ENCODE peak calls at places on chromosomes 4 and X, in six cellular contexts. E, O, R, N, Q and G are unnamed samples.

GRCh38 chr4:2417765-2418651 is at the start of gene ZFYVE28:
- DNase-seq in Q (peak), O (no peak), N (no peak), R (no peak), E (peak), G (no peak)

GRCh38 chr4:116358633-116359222 is 726.6 kb downstream of the TRAM1L1 start:
- DNase-seq in E (no peak), N (peak), O (peak), R (no peak), Q (peak), G (no peak)

GRCh38 chr4:15149234-15149841 is 147.1 kb downstream of the CPEB2 start:
- DNase-seq in O (no peak), Q (no peak), R (no peak), N (no peak), E (no peak), G (no peak)

GRCh38 chrX:65273152-65273551 is 261.4 kb downstream of the LAS1L start:
- DNase-seq in E (no peak), Q (no peak), R (no peak), N (no peak), O (no peak), G (no peak)

GRCh38 chrX:109826954-109827708 is 94.1 kb upstream of the ACSL4 start:
- DNase-seq in N (no peak), E (no peak), R (no peak), Q (peak), O (no peak), G (no peak)

GRCh38 chr4:21139327-21139726 is 439.1 kb downstream of the PACRGL start:
- DNase-seq in Q (no peak), N (no peak), R (no peak), O (no peak), E (no peak), G (no peak)

GRCh38 chrX:123869488-123869887 is 9.6 kb downstream of the XIAP start:
- DNase-seq in O (no peak), R (no peak), N (no peak), Q (no peak), E (no peak), G (no peak)

GRCh38 chr4:52076731-52077130 is 25.6 kb downstream of the SPATA18 start:
- DNase-seq in E (no peak), N (peak), R (peak), O (no peak), Q (peak), G (no peak)

GRCh38 chrX:155188786-155189185 is 27.5 kb upstream of the VBP1 start:
- DNase-seq in O (peak), R (no peak), Q (no peak), E (no peak), N (no peak), G (no peak)

GRCh38 chrX:68416592-68416991 is 16.7 kb downstream of the OPHN1 start:
- DNase-seq in R (no peak), O (no peak), N (no peak), Q (no peak), E (no peak), G (no peak)

GRCh38 chrX:123817288-123817894 is 42.5 kb upstream of the XIAP start:
- DNase-seq in O (no peak), N (no peak), Q (no peak), E (no peak), R (no peak), G (no peak)

GRCh38 chr4:53043096-53043495 is 181.0 kb downstream of the RASL11B start:
- DNase-seq in O (no peak), N (no peak), E (no peak), R (no peak), Q (no peak), G (no peak)

GRCh38 chr4:73734405-73735070 is 5.8 kb upstream of the CXCL8 start:
- DNase-seq in N (no peak), E (no peak), Q (no peak), R (no peak), O (no peak), G (no peak)

GRCh38 chr4:129481107-129481506 is 385.2 kb downstream of the C4orf33 start:
- DNase-seq in E (no peak), R (no peak), Q (no peak), N (no peak), O (no peak), G (no peak)

GRCh38 chr4:72311291-72311690 is 257.7 kb downstream of the ADAMTS3 start:
- DNase-seq in Q (no peak), N (no peak), O (no peak), R (no peak), E (no peak), G (no peak)

GRCh38 chrX:11543249-11543648 is 122.5 kb downstream of the ARHGAP6 start:
- DNase-seq in Q (no peak), O (no peak), N (no peak), E (no peak), R (no peak), G (no peak)

GRCh38 chr4:114384629-114385028 is 214.0 kb upstream of the UGT8 start:
- DNase-seq in N (no peak), E (no peak), R (no peak), Q (peak), O (no peak), G (no peak)

GRCh38 chr4:60133414-60133813 is 1066.7 kb upstream of the ADGRL3 start:
- DNase-seq in O (no peak), R (no peak), N (no peak), Q (no peak), E (no peak), G (no peak)